ENCODE peak calls at places on chromosome 19, in four cellular contexts. M is IMR-90, V is H1, H is H9. D is an unnamed sample.

GRCh38 chr19:16830679-16831078 is 1.5 kb downstream of the SIN3B start:
- DNase-seq in M (peak), V (no peak), H (no peak), D (no peak)

GRCh38 chr19:2345794-2346663 is 14.0 kb upstream of the TMPRSS9 start:
- DNase-seq in M (no peak), H (peak), V (no peak), D (no peak)

GRCh38 chr19:47228937-47229673 is 1.9 kb downstream of the BBC3 start:
- DNase-seq in V (no peak), M (peak), H (no peak), D (peak)

GRCh38 chr19:48487944-48488343 is 18.8 kb downstream of the CYTH2 start:
- DNase-seq in H (no peak), M (peak), V (no peak), D (no peak)

GRCh38 chr19:16896098-16896912 is 7.5 kb downstream of the F2RL3 start:
- DNase-seq in M (no peak), V (no peak), H (peak), D (peak)

GRCh38 chr19:56942749-56943148 is 102.2 kb upstream of the PEG3 start:
- DNase-seq in V (no peak), M (no peak), H (peak), D (peak)

GRCh38 chr19:27796073-27796472 is 1416.9 kb downstream of the UQCRFS1 start:
- DNase-seq in H (no peak), M (no peak), V (no peak), D (no peak)

GRCh38 chr19:34428549-34429285 is 536 bp downstream of the UBA2 start:
- DNase-seq in V (no peak), H (no peak), M (peak), D (peak)

GRCh38 chr19:34501339-34502320 is 20.1 kb downstream of the WTIP start:
- DNase-seq in V (peak), H (peak), M (peak), D (peak)

GRCh38 chr19:18065173-18065495 is 21.6 kb downstream of the IL12RB1 start:
- DNase-seq in H (no peak), V (no peak), M (no peak), D (no peak)

GRCh38 chr19:2391118-2391725 is 31.2 kb downstream of the TMPRSS9 start:
- DNase-seq in H (no peak), V (no peak), M (peak), D (peak)

GRCh38 chr19:16615788-16616187 is 12.2 kb downstream of the MED26 start:
- DNase-seq in V (no peak), H (peak), M (no peak), D (peak)

GRCh38 chr19:32748948-32749347 is 29.4 kb downstream of the TDRD12 start:
- DNase-seq in M (no peak), H (no peak), V (no peak), D (no peak)

GRCh38 chr19:16897572-16898056 is 8.8 kb downstream of the F2RL3 start:
- DNase-seq in V (no peak), M (no peak), H (no peak), D (no peak)

GRCh38 chr19:4090351-4091220 is 23.9 kb upstream of the ZBTB7A start:
- DNase-seq in V (no peak), H (no peak), M (no peak), D (no peak)
- H4K5ac ChIP-seq in V (no peak), H (no peak), M (no peak), D (no peak)

GRCh38 chr19:58474291-58474996 is 1.7 kb upstream of the ZNF446 start:
- DNase-seq in H (no peak), M (peak), V (no peak), D (no peak)

GRCh38 chr19:58475714-58476497 is at the start of gene ZNF446:
- DNase-seq in V (peak), H (peak), M (peak), D (peak)

GRCh38 chr19:58473775-58474174 is 2.4 kb upstream of the ZNF446 start:
- DNase-seq in H (no peak), V (no peak), M (no peak), D (no peak)

GRCh38 chr19:58476498-58477015 is 405 bp downstream of the ZNF446 start:
- DNase-seq in H (peak), M (no peak), V (no peak), D (peak)

DNA sequence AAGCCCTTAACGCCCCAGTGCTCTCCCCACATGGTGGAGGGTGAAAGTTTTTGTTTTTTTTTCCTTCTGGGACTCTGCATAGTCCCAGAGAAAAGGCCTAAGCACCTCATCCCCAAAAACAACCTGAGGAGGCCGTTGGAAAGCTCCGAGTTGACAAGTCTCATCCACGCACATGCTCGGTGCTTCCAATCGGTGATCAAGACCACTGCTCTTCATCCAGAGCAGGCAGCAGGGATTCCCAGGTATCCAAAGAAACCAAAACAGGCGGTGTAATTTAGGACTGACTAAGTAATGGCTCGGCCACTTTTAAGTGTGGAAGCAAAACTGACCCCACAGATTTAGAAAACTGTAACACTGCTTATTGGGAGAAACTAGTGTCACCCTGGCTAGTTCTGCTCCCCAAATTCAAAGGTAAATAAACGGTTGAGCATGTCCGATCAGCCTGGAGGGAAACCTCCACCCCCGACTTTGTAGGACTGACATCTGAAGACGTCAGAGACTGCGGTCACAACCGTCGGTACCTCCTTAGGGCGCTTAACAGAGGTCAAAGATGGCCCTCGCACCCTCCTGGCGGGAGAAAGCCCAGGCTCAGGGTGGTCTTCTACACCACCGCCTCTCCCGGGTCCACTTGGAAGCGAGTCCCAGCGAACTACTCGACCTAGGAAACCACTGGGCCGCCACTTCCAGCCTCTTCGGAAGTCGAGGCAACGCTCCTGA is 997 bp upstream of the ZNF446 start:
- DNase-seq in M (no peak), V (no peak), H (peak), D (no peak)
- H2BK5ac ChIP-seq in M (peak), V (no peak), H (no peak), D (no peak)

GRCh38 chr19:4830768-4831265 is 695 bp downstream of the TICAM1 start:
- DNase-seq in H (no peak), V (no peak), M (no peak), D (no peak)
- H4K5ac ChIP-seq in H (no peak), V (no peak), M (peak), D (no peak)

GRCh38 chr19:10615429-10616023 is 9.8 kb upstream of the SLC44A2 start:
- DNase-seq in H (no peak), V (no peak), M (no peak), D (no peak)

GRCh38 chr19:10621966-10622365 is 3.4 kb upstream of the SLC44A2 start:
- DNase-seq in V (no peak), H (no peak), M (no peak), D (no peak)

GRCh38 chr19:10618846-10619245 is 6.5 kb upstream of the SLC44A2 start:
- DNase-seq in V (no peak), M (no peak), H (no peak), D (no peak)

GRCh38 chr19:10620786-10621185 is 4.6 kb upstream of the SLC44A2 start:
- DNase-seq in V (no peak), H (no peak), M (no peak), D (no peak)

GRCh38 chr19:10617409-10618121 is 7.8 kb upstream of the SLC44A2 start:
- DNase-seq in H (no peak), V (no peak), M (peak), D (no peak)
- H2BK5ac ChIP-seq in H (no peak), V (no peak), M (peak), D (no peak)